ENCODE peak calls at places on chromosome X, in four cellular contexts. One of them, this sample, is unnamed.

GRCh38 chrX:65894138-65894537 is 145.7 kb downstream of the VSIG4 start:
- DNase-seq in dorsolateral prefrontal cortex: no peak
- DNase-seq in AG09309: no peak
- DNase-seq in suprapubic skin: no peak
- DNase-seq in this sample: no peak

GRCh38 chrX:52995135-52995973 is 37.0 kb upstream of the FAM156A start:
- DNase-seq in dorsolateral prefrontal cortex: peak
- DNase-seq in AG09309: peak
- DNase-seq in suprapubic skin: peak
- DNase-seq in this sample: peak

GRCh38 chrX:136619889-136620505 is 28.0 kb upstream of the CD40LG start:
- DNase-seq in dorsolateral prefrontal cortex: no peak
- DNase-seq in AG09309: no peak
- DNase-seq in suprapubic skin: no peak
- DNase-seq in this sample: no peak

GRCh38 chrX:133394765-133395164 is 20.5 kb downstream of the GPC4 start:
- DNase-seq in dorsolateral prefrontal cortex: no peak
- DNase-seq in AG09309: no peak
- DNase-seq in suprapubic skin: no peak
- DNase-seq in this sample: no peak

GRCh38 chrX:55161581-55161980 is 58.6 kb upstream of the PAGE5 start:
- DNase-seq in dorsolateral prefrontal cortex: no peak
- DNase-seq in AG09309: no peak
- DNase-seq in suprapubic skin: no peak
- DNase-seq in this sample: no peak

GRCh38 chrX:132602701-132603100 is 113.9 kb upstream of the MBNL3 start:
- DNase-seq in dorsolateral prefrontal cortex: no peak
- DNase-seq in AG09309: no peak
- DNase-seq in suprapubic skin: no peak
- DNase-seq in this sample: no peak

GRCh38 chrX:119062750-119063374 is 9.9 kb upstream of the CT47C1 start:
- DNase-seq in dorsolateral prefrontal cortex: no peak
- DNase-seq in AG09309: no peak
- DNase-seq in suprapubic skin: no peak
- DNase-seq in this sample: no peak

GRCh38 chrX:34586936-34587335 is 70.1 kb downstream of the TMEM47 start:
- DNase-seq in dorsolateral prefrontal cortex: no peak
- DNase-seq in AG09309: no peak
- DNase-seq in suprapubic skin: no peak
- DNase-seq in this sample: no peak

GRCh38 chrX:103483720-103484119 is 35.6 kb downstream of the RAB40A start:
- DNase-seq in dorsolateral prefrontal cortex: no peak
- DNase-seq in AG09309: no peak
- DNase-seq in suprapubic skin: no peak
- DNase-seq in this sample: no peak

GRCh38 chrX:13254076-13254785 is 65.6 kb downstream of the ATXN3L start:
- DNase-seq in dorsolateral prefrontal cortex: no peak
- DNase-seq in AG09309: no peak
- DNase-seq in suprapubic skin: no peak
- DNase-seq in this sample: no peak

GRCh38 chrX:45479835-45480422 is 279.3 kb upstream of the DIPK2B start:
- DNase-seq in dorsolateral prefrontal cortex: no peak
- DNase-seq in AG09309: peak
- DNase-seq in suprapubic skin: no peak
- DNase-seq in this sample: no peak

GRCh38 chrX:109840585-109840984 is 107.5 kb upstream of the ACSL4 start:
- DNase-seq in dorsolateral prefrontal cortex: no peak
- DNase-seq in AG09309: peak
- DNase-seq in suprapubic skin: no peak
- DNase-seq in this sample: no peak

GRCh38 chrX:40831750-40832149 is 96.4 kb upstream of the MED14 start:
- DNase-seq in dorsolateral prefrontal cortex: no peak
- DNase-seq in AG09309: no peak
- DNase-seq in suprapubic skin: no peak
- DNase-seq in this sample: no peak

GRCh38 chrX:22760513-22761057 is 239.2 kb upstream of the DDX53 start:
- DNase-seq in dorsolateral prefrontal cortex: no peak
- DNase-seq in AG09309: no peak
- DNase-seq in suprapubic skin: no peak
- DNase-seq in this sample: no peak

GRCh38 chrX:132716006-132716405 is 227.2 kb upstream of the MBNL3 start:
- DNase-seq in dorsolateral prefrontal cortex: no peak
- DNase-seq in AG09309: no peak
- DNase-seq in suprapubic skin: no peak
- DNase-seq in this sample: no peak

GRCh38 chrX:3286196-3286920 is 60.1 kb downstream of the MXRA5 start:
- DNase-seq in dorsolateral prefrontal cortex: no peak
- DNase-seq in AG09309: no peak
- DNase-seq in suprapubic skin: no peak
- DNase-seq in this sample: no peak

GRCh38 chrX:22053486-22053885 is 21.4 kb downstream of the PHEX start:
- DNase-seq in dorsolateral prefrontal cortex: no peak
- DNase-seq in AG09309: no peak
- DNase-seq in suprapubic skin: no peak
- DNase-seq in this sample: no peak

GRCh38 chrX:13489451-13489850 is 80.0 kb upstream of the EGFL6 start:
- DNase-seq in dorsolateral prefrontal cortex: no peak
- DNase-seq in AG09309: no peak
- DNase-seq in suprapubic skin: peak
- DNase-seq in this sample: no peak

GRCh38 chrX:42176790-42177189 is 253.4 kb upstream of the CASK start:
- DNase-seq in dorsolateral prefrontal cortex: no peak
- DNase-seq in AG09309: no peak
- DNase-seq in suprapubic skin: no peak
- DNase-seq in this sample: no peak

GRCh38 chrX:109537324-109537665 is 651 bp downstream of the NXT2 start:
- DNase-seq in dorsolateral prefrontal cortex: no peak
- DNase-seq in AG09309: peak
- DNase-seq in suprapubic skin: no peak
- DNase-seq in this sample: no peak

GRCh38 chrX:80765226-80765625 is 44.5 kb downstream of the BRWD3 start:
- DNase-seq in dorsolateral prefrontal cortex: no peak
- DNase-seq in AG09309: peak
- DNase-seq in suprapubic skin: no peak
- DNase-seq in this sample: no peak

GRCh38 chrX:136170109-136170800 is 22.9 kb downstream of the FHL1 start:
- DNase-seq in dorsolateral prefrontal cortex: no peak
- DNase-seq in AG09309: no peak
- DNase-seq in suprapubic skin: no peak
- DNase-seq in this sample: no peak

GRCh38 chrX:45472968-45473367 is 272.3 kb upstream of the DIPK2B start:
- DNase-seq in dorsolateral prefrontal cortex: no peak
- DNase-seq in AG09309: peak
- DNase-seq in suprapubic skin: no peak
- DNase-seq in this sample: no peak

GRCh38 chrX:19805054-19805690 is 82.2 kb downstream of the SH3KBP1 start:
- DNase-seq in dorsolateral prefrontal cortex: no peak
- DNase-seq in AG09309: no peak
- DNase-seq in suprapubic skin: no peak
- DNase-seq in this sample: no peak
- TF ChIP-seq CTCF in dorsolateral prefrontal cortex: no peak
- TF ChIP-seq CTCF in AG09309: no peak
- TF ChIP-seq CTCF in suprapubic skin: no peak
- TF ChIP-seq CTCF in this sample: no peak

DNA sequence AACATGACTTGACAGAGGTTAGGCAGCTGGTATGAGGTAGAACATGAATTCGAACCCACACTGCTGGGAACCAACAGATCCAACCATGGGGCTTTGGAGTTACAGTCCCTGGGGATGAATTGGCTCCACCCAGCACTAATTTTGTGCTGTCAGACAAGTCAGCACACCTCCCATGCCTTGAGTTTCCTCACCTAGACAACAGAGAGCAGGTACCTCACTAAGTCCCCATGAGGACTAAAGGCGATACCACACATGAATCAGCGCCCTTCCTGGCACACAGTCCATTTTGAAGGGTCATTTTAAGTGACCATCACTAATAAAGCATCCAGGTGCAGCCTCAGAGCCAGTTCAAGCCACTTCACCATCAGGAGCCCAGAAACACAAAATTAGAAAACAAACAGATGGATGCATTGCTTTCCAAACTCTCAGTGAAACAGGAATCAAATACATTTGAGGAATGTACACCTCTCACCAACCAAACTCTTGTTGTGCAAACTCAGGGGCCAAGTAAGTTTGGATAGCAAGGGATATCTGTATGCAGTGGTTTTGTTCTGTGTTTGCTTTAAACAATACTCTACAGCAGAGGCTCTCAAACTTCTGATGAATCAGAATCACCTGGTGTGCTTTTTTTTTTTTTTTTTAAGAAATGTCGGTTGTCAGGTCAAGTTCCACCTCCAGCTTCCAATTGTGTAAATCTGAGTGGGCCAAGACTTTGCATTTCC is 10.1 kb downstream of the IDS start:
- DNase-seq in dorsolateral prefrontal cortex: no peak
- DNase-seq in AG09309: no peak
- DNase-seq in suprapubic skin: no peak
- DNase-seq in this sample: no peak
- TF ChIP-seq CTCF in dorsolateral prefrontal cortex: no peak
- TF ChIP-seq CTCF in AG09309: no peak
- TF ChIP-seq CTCF in suprapubic skin: no peak
- TF ChIP-seq CTCF in this sample: no peak

DNA sequence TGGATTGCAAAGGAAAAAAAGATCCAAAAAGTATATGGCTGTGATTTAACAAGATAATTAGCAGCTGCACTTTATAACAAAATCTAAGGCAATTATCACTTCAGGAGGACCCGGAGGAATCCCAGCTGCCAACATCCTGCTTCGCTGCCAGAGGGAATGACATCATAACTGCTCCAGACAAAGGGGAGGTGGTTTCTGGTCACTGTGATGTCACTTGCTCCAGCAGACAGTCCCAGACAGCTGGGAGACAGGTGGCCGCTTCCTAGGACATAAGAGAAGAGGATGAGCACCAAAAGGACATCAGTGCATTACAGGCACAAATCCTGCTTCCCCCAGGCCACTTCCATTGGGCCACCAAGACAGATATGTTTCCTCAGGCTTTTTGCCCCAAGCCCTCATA is 370.9 kb downstream of the BCOR start:
- DNase-seq in dorsolateral prefrontal cortex: no peak
- DNase-seq in AG09309: no peak
- DNase-seq in suprapubic skin: no peak
- DNase-seq in this sample: no peak
- TF ChIP-seq CTCF in dorsolateral prefrontal cortex: no peak
- TF ChIP-seq CTCF in AG09309: no peak
- TF ChIP-seq CTCF in suprapubic skin: no peak
- TF ChIP-seq CTCF in this sample: no peak

GRCh38 chrX:123203772-123204171 is 19.7 kb downstream of the GRIA3 start:
- DNase-seq in dorsolateral prefrontal cortex: no peak
- DNase-seq in AG09309: no peak
- DNase-seq in suprapubic skin: no peak
- DNase-seq in this sample: no peak
- TF ChIP-seq CTCF in dorsolateral prefrontal cortex: no peak
- TF ChIP-seq CTCF in AG09309: no peak
- TF ChIP-seq CTCF in suprapubic skin: no peak
- TF ChIP-seq CTCF in this sample: no peak

GRCh38 chrX:48473718-48473990 is 2.3 kb upstream of the FTSJ1 start:
- DNase-seq in dorsolateral prefrontal cortex: no peak
- DNase-seq in AG09309: no peak
- DNase-seq in suprapubic skin: no peak
- DNase-seq in this sample: no peak

GRCh38 chrX:48472851-48473717 is 2.9 kb upstream of the FTSJ1 start:
- DNase-seq in dorsolateral prefrontal cortex: no peak
- DNase-seq in AG09309: no peak
- DNase-seq in suprapubic skin: no peak
- DNase-seq in this sample: no peak

GRCh38 chrX:48475295-48475694 is 704 bp upstream of the FTSJ1 start:
- DNase-seq in dorsolateral prefrontal cortex: no peak
- DNase-seq in AG09309: no peak
- DNase-seq in suprapubic skin: no peak
- DNase-seq in this sample: no peak

GRCh38 chrX:48474581-48474980 is 1.4 kb upstream of the FTSJ1 start:
- DNase-seq in dorsolateral prefrontal cortex: no peak
- DNase-seq in AG09309: no peak
- DNase-seq in suprapubic skin: no peak
- DNase-seq in this sample: no peak

GRCh38 chrX:48474127-48474526 is 1.9 kb upstream of the FTSJ1 start:
- DNase-seq in dorsolateral prefrontal cortex: no peak
- DNase-seq in AG09309: no peak
- DNase-seq in suprapubic skin: no peak
- DNase-seq in this sample: no peak
- TF ChIP-seq CTCF in dorsolateral prefrontal cortex: no peak
- TF ChIP-seq CTCF in AG09309: peak
- TF ChIP-seq CTCF in suprapubic skin: no peak
- TF ChIP-seq CTCF in this sample: no peak

GRCh38 chrX:117707948-117708743 is 408.5 kb downstream of the KLHL13 start:
- DNase-seq in dorsolateral prefrontal cortex: no peak
- DNase-seq in AG09309: no peak
- DNase-seq in suprapubic skin: no peak
- DNase-seq in this sample: no peak

GRCh38 chrX:117713411-117713810 is 403.2 kb downstream of the KLHL13 start:
- DNase-seq in dorsolateral prefrontal cortex: no peak
- DNase-seq in AG09309: no peak
- DNase-seq in suprapubic skin: no peak
- DNase-seq in this sample: no peak

GRCh38 chrX:117711774-117712173 is 404.8 kb downstream of the KLHL13 start:
- DNase-seq in dorsolateral prefrontal cortex: no peak
- DNase-seq in AG09309: no peak
- DNase-seq in suprapubic skin: no peak
- DNase-seq in this sample: no peak
- TF ChIP-seq CTCF in dorsolateral prefrontal cortex: no peak
- TF ChIP-seq CTCF in AG09309: no peak
- TF ChIP-seq CTCF in suprapubic skin: no peak
- TF ChIP-seq CTCF in this sample: no peak

GRCh38 chrX:1384738-1385250 is 7.1 kb downstream of the SLC25A6 start:
- DNase-seq in dorsolateral prefrontal cortex: no peak
- DNase-seq in AG09309: no peak
- DNase-seq in suprapubic skin: peak
- DNase-seq in this sample: no peak
- TF ChIP-seq CTCF in dorsolateral prefrontal cortex: no peak
- TF ChIP-seq CTCF in AG09309: no peak
- TF ChIP-seq CTCF in suprapubic skin: no peak
- TF ChIP-seq CTCF in this sample: no peak

GRCh38 chrX:108001218-108001814 is 19.1 kb upstream of the TEX13B start:
- DNase-seq in dorsolateral prefrontal cortex: no peak
- DNase-seq in AG09309: peak
- DNase-seq in suprapubic skin: no peak
- DNase-seq in this sample: no peak
- TF ChIP-seq CTCF in dorsolateral prefrontal cortex: no peak
- TF ChIP-seq CTCF in AG09309: peak
- TF ChIP-seq CTCF in suprapubic skin: peak
- TF ChIP-seq CTCF in this sample: no peak

DNA sequence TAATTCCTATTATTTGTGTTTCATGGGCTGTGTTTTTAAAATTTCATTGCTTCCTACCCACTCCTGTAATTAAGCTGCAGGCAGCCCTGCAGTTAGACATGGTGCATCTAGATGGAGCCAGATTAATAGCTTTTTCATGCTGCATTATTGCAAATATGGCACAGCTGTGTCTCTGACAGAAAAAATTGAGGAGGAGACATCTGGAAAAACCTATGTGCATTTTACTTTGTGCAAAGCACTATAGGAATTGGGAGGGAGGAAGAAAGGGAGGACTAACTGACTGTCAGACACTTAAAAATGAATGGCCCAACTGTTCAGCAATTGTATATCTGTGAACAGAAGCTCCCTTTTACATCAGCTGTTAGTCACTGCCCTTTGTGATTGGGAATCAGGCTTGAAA is 8.1 kb upstream of the RPGR start:
- DNase-seq in dorsolateral prefrontal cortex: no peak
- DNase-seq in AG09309: no peak
- DNase-seq in suprapubic skin: no peak
- DNase-seq in this sample: no peak
- TF ChIP-seq CTCF in dorsolateral prefrontal cortex: peak
- TF ChIP-seq CTCF in AG09309: peak
- TF ChIP-seq CTCF in suprapubic skin: no peak
- TF ChIP-seq CTCF in this sample: no peak

GRCh38 chrX:10110984-10111363 is 45.8 kb upstream of the CLCN4 start:
- DNase-seq in dorsolateral prefrontal cortex: no peak
- DNase-seq in AG09309: no peak
- DNase-seq in suprapubic skin: no peak
- DNase-seq in this sample: no peak
- TF ChIP-seq CTCF in dorsolateral prefrontal cortex: no peak
- TF ChIP-seq CTCF in AG09309: no peak
- TF ChIP-seq CTCF in suprapubic skin: no peak
- TF ChIP-seq CTCF in this sample: no peak